ENCODE peak calls at places on chromosomes 7 and 10, in six cellular contexts. X is stomach, Z is GM12864, F is endothelial cell, U is transverse colon, C is pancreas. A is an unnamed sample.

GRCh38 chr7:28137471-28137870 is 43.1 kb downstream of the JAZF1 start:
- DNase-seq in X (no peak), Z (no peak), F (no peak), U (no peak), C (no peak), A (peak; percentile 57)

GRCh38 chr7:149635561-149636329 is 137.6 kb downstream of the ZNF467 start:
- DNase-seq in X (no peak), Z (no peak), F (no peak), U (no peak), C (no peak), A (no peak)

GRCh38 chr10:87053577-87054181 is 33.6 kb downstream of the FAM25A start:
- DNase-seq in X (no peak), Z (no peak), F (no peak), U (no peak), C (no peak), A (no peak)

GRCh38 chr7:41207141-41207540 is 495.7 kb downstream of the INHBA start:
- DNase-seq in X (no peak), Z (no peak), F (no peak), U (no peak), C (no peak), A (no peak)

GRCh38 chr10:9762966-9763656 is 1254.6 kb upstream of the CELF2 start:
- DNase-seq in X (no peak), Z (no peak), F (no peak), U (no peak), C (no peak), A (peak; percentile 87)

GRCh38 chr7:46032936-46033335 is 111.9 kb upstream of the IGFBP3 start:
- DNase-seq in X (no peak), Z (no peak), F (no peak), U (no peak), C (no peak), A (no peak)

GRCh38 chr7:28017372-28017771 is 163.2 kb downstream of the JAZF1 start:
- DNase-seq in X (no peak), Z (no peak), F (no peak), U (no peak), C (no peak), A (no peak)

GRCh38 chr7:142012825-142013506 is 17.3 kb downstream of the MGAM start:
- DNase-seq in X (no peak), Z (no peak), F (no peak), U (no peak), C (no peak), A (no peak)

GRCh38 chr10:51169111-51169510 is 94.8 kb downstream of the PRKG1 start:
- DNase-seq in X (no peak), Z (no peak), F (no peak), U (no peak), C (no peak), A (no peak)

GRCh38 chr10:97889461-97890265 is 40.0 kb downstream of the GOLGA7B start:
- DNase-seq in X (no peak), Z (no peak), F (no peak), U (no peak), C (no peak), A (peak; percentile 61)

GRCh38 chr7:19464241-19464640 is 244.6 kb downstream of the POLR1F start:
- DNase-seq in X (no peak), Z (no peak), F (no peak), U (no peak), C (no peak), A (peak; percentile 6)

GRCh38 chr10:3068968-3069737 is 1.8 kb downstream of the PFKP start:
- DNase-seq in X (no peak), Z (no peak), F (peak; percentile 39), U (peak; percentile 28), C (no peak), A (no peak)

GRCh38 chr7:47332213-47332612 is 249.7 kb downstream of the TNS3 start:
- DNase-seq in X (no peak), Z (no peak), F (peak; percentile 27), U (no peak), C (no peak), A (no peak)

GRCh38 chr7:111499027-111499426 is 63.3 kb downstream of the IMMP2L start:
- DNase-seq in X (no peak), Z (no peak), F (no peak), U (no peak), C (no peak), A (peak; percentile 65)

GRCh38 chr7:15508258-15508657 is 53.6 kb downstream of the AGMO start:
- DNase-seq in X (no peak), Z (no peak), F (no peak), U (no peak), C (no peak), A (peak; percentile 22)

GRCh38 chr7:24896031-24896433 is 83.9 kb downstream of the OSBPL3 start:
- DNase-seq in X (no peak), Z (peak; percentile 80), F (no peak), U (peak; percentile 29), C (no peak), A (no peak)

GRCh38 chr10:5589963-5590511 is 65.3 kb downstream of the CALML3 start:
- DNase-seq in X (no peak), Z (no peak), F (no peak), U (no peak), C (no peak), A (peak; percentile 77)

GRCh38 chr7:128093606-128094005 is 62.4 kb upstream of the LRRC4 start:
- DNase-seq in X (no peak), Z (no peak), F (no peak), U (no peak), C (no peak), A (no peak)

GRCh38 chr10:5968037-5968680 is 9.2 kb downstream of the IL15RA start:
- DNase-seq in X (peak; percentile 11), Z (no peak), F (no peak), U (no peak), C (no peak), A (no peak)

GRCh38 chr10:100506596-100507356 is 12.9 kb downstream of the SEC31B start:
- DNase-seq in X (no peak), Z (no peak), F (no peak), U (no peak), C (no peak), A (peak; percentile 45)

GRCh38 chr7:45579386-45579785 is 5.2 kb downstream of the ADCY1 start:
- DNase-seq in X (no peak), Z (no peak), F (no peak), U (no peak), C (no peak), A (no peak)

DNA sequence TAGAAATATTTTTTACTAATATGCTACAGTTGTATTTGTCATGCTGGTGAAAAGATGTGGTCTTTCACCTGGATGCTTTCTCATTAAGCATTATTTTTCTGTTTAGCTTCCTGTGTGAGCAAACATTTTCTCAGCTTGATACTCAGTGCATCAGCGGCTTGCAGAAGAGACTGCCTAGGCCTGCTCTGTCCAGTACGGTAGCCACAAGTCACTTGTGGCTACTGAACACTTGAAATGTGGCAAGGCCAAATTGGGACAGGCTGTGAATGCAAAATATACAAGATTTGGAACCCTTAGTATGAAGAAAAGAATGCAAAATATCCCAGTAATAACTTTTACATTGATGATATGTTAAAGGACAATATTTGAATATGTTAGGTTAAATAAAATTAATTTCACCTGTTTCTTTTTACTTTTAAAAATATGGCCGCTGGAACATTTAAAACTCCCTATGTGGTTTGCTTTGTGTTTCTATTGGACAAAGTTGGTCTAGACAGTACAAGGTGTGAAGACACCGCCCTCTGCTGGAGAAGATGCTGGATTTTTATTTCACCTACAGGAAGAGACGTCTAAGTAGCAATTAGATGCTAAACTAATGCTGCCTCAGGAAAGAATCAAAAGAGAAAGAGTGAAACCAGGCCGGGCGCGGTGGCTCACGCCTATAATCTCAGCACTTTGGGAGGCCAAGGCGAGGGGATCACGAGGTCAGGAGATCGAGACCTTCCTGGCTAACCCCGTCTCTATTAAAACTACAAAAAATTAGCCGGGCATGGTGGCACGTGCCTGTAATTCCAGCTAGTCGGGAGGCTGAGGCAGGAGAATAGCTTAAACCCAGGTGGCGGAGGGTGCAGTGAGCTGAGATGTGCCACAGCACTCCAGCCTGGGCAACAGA is 5.3 kb downstream of the SRGN start:
- DNase-seq in X (peak; percentile 88), Z (peak; percentile 83), F (peak; percentile 75), U (peak; percentile 84), C (peak; percentile 66), A (peak; percentile 87)
- TF ChIP-seq CTCF in X (peak; percentile 68), Z (peak; percentile 64), F (peak; percentile 87), U (peak; percentile 73), C (peak; percentile 55), A (peak; percentile 62)

GRCh38 chr7:118731854-118732253 is 507.4 kb downstream of the ANKRD7 start:
- DNase-seq in X (no peak), Z (no peak), F (no peak), U (no peak), C (no peak), A (no peak)
- TF ChIP-seq CTCF in X (no peak), Z (no peak), F (no peak), U (no peak), C (no peak), A (no peak)

GRCh38 chr7:52826515-52826914 is 208.9 kb upstream of the POM121L12 start:
- DNase-seq in X (no peak), Z (no peak), F (no peak), U (no peak), C (no peak), A (no peak)

GRCh38 chr7:52831321-52831720 is 204.1 kb upstream of the POM121L12 start:
- DNase-seq in X (no peak), Z (no peak), F (no peak), U (no peak), C (no peak), A (peak; percentile 69)

DNA sequence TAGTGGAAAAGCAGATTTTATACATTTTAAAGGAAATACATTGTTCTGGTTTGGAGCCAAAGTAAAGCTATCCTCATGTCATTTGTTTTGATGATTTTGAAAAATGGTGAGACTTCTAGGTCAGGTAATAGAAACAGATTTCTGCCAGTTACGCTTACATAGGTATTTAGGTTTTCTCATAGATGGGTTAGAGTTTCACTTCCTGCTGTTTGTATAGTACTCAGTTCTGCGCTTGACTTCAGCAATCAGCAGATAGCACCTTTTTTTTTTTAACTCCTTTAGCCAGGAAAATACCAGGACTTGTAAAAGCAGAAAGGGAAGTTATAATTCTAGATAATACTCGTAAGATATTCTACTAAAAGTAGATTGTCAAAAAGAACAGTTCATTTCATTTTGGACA is 209.8 kb upstream of the POM121L12 start:
- DNase-seq in X (no peak), Z (no peak), F (no peak), U (no peak), C (no peak), A (no peak)
- TF ChIP-seq CTCF in X (no peak), Z (no peak), F (no peak), U (no peak), C (no peak), A (no peak)

GRCh38 chr10:102595293-102595692 is 49.0 kb upstream of the TRIM8 start:
- DNase-seq in X (no peak), Z (no peak), F (no peak), U (no peak), C (no peak), A (no peak)
- TF ChIP-seq CTCF in X (no peak), Z (no peak), F (no peak), U (no peak), C (no peak), A (no peak)

GRCh38 chr7:136179154-136179553 is 202.0 kb upstream of the MTPN start:
- DNase-seq in X (no peak), Z (no peak), F (no peak), U (no peak), C (no peak), A (no peak)

GRCh38 chr7:136171233-136171632 is 194.1 kb upstream of the MTPN start:
- DNase-seq in X (no peak), Z (no peak), F (no peak), U (no peak), C (no peak), A (no peak)

GRCh38 chr7:136168021-136168420 is 190.9 kb upstream of the MTPN start:
- DNase-seq in X (no peak), Z (no peak), F (no peak), U (no peak), C (no peak), A (no peak)

GRCh38 chr7:136174477-136174876 is 197.3 kb upstream of the MTPN start:
- DNase-seq in X (no peak), Z (no peak), F (no peak), U (no peak), C (no peak), A (no peak)

GRCh38 chr7:136173874-136174273 is 196.7 kb upstream of the MTPN start:
- DNase-seq in X (no peak), Z (no peak), F (no peak), U (no peak), C (no peak), A (no peak)
- TF ChIP-seq CTCF in X (no peak), Z (no peak), F (no peak), U (no peak), C (no peak), A (no peak)

A was measured in astrocyte of the spinal cord.